ENCODE peak calls at places on chromosomes 1 and 21, in six cellular contexts. U is iPS-NIHi11, O is germinal center, W is A549, J is GM03348, G is pancreas. H is an unnamed sample.

GRCh38 chr1:173301507-173301906 is 94.4 kb upstream of the TNFSF4 start:
- DNase-seq in J (no peak), U (no peak), G (no peak), W (no peak), O (no peak), H (no peak)

GRCh38 chr1:13808729-13809131 is 108.7 kb downstream of the PRDM2 start:
- DNase-seq in W (no peak), G (no peak), U (no peak), O (no peak), J (no peak), H (peak; percentile 57)

GRCh38 chr1:234647758-234648157 is 37.8 kb upstream of the IRF2BP2 start:
- DNase-seq in O (no peak), G (no peak), W (no peak), J (no peak), U (no peak), H (no peak)

GRCh38 chr1:50719126-50719525 is 240.9 kb downstream of the FAF1 start:
- DNase-seq in G (no peak), W (no peak), U (no peak), J (no peak), O (no peak), H (no peak)

GRCh38 chr1:9338354-9339250 is 45.9 kb downstream of the SPSB1 start:
- DNase-seq in W (no peak), J (no peak), G (peak; percentile 46), O (no peak), U (no peak), H (no peak)

GRCh38 chr1:154199563-154199879 is 6.6 kb downstream of the CFAP141 start:
- DNase-seq in U (no peak), W (no peak), J (no peak), G (no peak), O (no peak), H (no peak)

GRCh38 chr1:28056129-28056925 is 32.1 kb downstream of the EYA3 start:
- DNase-seq in G (no peak), W (no peak), O (no peak), U (no peak), J (no peak), H (no peak)

GRCh38 chr1:8257621-8258020 is 60.3 kb upstream of the SLC45A1 start:
- DNase-seq in U (no peak), J (no peak), O (no peak), G (no peak), W (no peak), H (no peak)

GRCh38 chr1:157006676-157007075 is 38.9 kb downstream of the ARHGEF11 start:
- DNase-seq in J (no peak), W (no peak), O (no peak), U (no peak), G (no peak), H (no peak)

GRCh38 chr21:14452842-14453241 is 69.9 kb upstream of the HSPA13 start:
- DNase-seq in U (no peak), O (no peak), G (no peak), W (no peak), J (no peak), H (no peak)

GRCh38 chr1:209095627-209096595 is 487.6 kb upstream of the CAMK1G start:
- DNase-seq in O (no peak), G (no peak), W (peak; percentile 64), J (peak; percentile 74), U (no peak), H (peak; percentile 51)

GRCh38 chr1:3034162-3034561 is 12.9 kb downstream of the ACTRT2 start:
- DNase-seq in O (no peak), W (no peak), J (no peak), G (no peak), U (no peak), H (no peak)

GRCh38 chr1:112133487-112133886 is 144.0 kb upstream of the KCND3 start:
- DNase-seq in G (no peak), W (no peak), O (no peak), J (no peak), U (no peak), H (no peak)